ENCODE peak calls at places on chromosomes 13 and 19, in ten cellular contexts. Y, I, C, L, H, Z, W, N, O and F are unnamed samples.

GRCh38 chr19:13823256-13823655 is 28.0 kb downstream of the ZSWIM4 start:
- DNase-seq in Y (no peak), I (no peak), C (no peak), L (no peak), H (no peak), Z (no peak), W (no peak), N (no peak), O (no peak), F (no peak)

GRCh38 chr19:18357442-18358264 is 17.3 kb downstream of the PGPEP1 start:
- DNase-seq in Y (no peak), I (no peak), C (no peak), L (no peak), H (no peak), Z (no peak), W (no peak), N (no peak), O (no peak), F (no peak)

GRCh38 chr13:60990032-60990733 is 425.5 kb downstream of the PCDH20 start:
- DNase-seq in Y (no peak), I (no peak), C (peak), L (no peak), H (no peak), Z (no peak), W (no peak), N (no peak), O (no peak), F (no peak)

GRCh38 chr19:5048091-5048726 is 79.3 kb downstream of the KDM4B start:
- DNase-seq in Y (no peak), I (peak), C (peak), L (peak), H (peak), Z (peak), W (peak), N (peak), O (peak), F (peak)

GRCh38 chr13:67230774-67231480 is 791 bp upstream of the PCDH9 start:
- DNase-seq in Y (no peak), I (peak), C (peak), L (peak), H (no peak), Z (no peak), W (peak), N (peak), O (peak), F (no peak)

GRCh38 chr19:46494936-46495788 is 505 bp downstream of the PNMA8B start:
- DNase-seq in Y (no peak), I (no peak), C (no peak), L (no peak), H (no peak), Z (no peak), W (no peak), N (no peak), O (no peak), F (no peak)

GRCh38 chr19:2503521-2504109 is 27.7 kb downstream of the GADD45B start:
- DNase-seq in Y (peak), I (no peak), C (no peak), L (no peak), H (peak), Z (peak), W (peak), N (no peak), O (no peak), F (no peak)

GRCh38 chr19:53865918-53866696 is 1.6 kb upstream of the MYADM start:
- DNase-seq in Y (no peak), I (no peak), C (peak), L (peak), H (no peak), Z (no peak), W (peak), N (peak), O (peak), F (peak)

GRCh38 chr19:38683393-38684077 is 36.1 kb downstream of the ACTN4 start:
- DNase-seq in Y (peak), I (peak), C (peak), L (no peak), H (no peak), Z (peak), W (peak), N (peak), O (peak), F (no peak)

GRCh38 chr13:51643882-51644281 is 59.6 kb downstream of the WDFY2 start:
- DNase-seq in Y (no peak), I (no peak), C (no peak), L (no peak), H (no peak), Z (no peak), W (peak), N (peak), O (peak), F (no peak)